ENCODE peak calls at places on chromosomes 13 and 19, in five cellular contexts. B is activated CD4-positive, alpha-beta T cell treated with anti-CD3 and anti-CD28 coated beads for 24 hours; H is A172; G is Calu3; T is CD14-positive monocyte. I is an unnamed sample.

GRCh38 chr19:38250821-38251563 is 5.2 kb downstream of the PPP1R14A start:
- DNase-seq in H (no peak), B (no peak), T (no peak), G (no peak), I (peak)

GRCh38 chr13:76222511-76222910 is 586.4 kb downstream of the LMO7 start:
- DNase-seq in G (no peak), H (no peak), T (no peak), B (no peak), I (no peak)

GRCh38 chr13:53012707-53013106 is 15.9 kb upstream of the OLFM4 start:
- DNase-seq in T (no peak), H (no peak), B (no peak), G (no peak), I (no peak)

GRCh38 chr13:50073340-50073739 is 58.1 kb downstream of the KCNRG start:
- DNase-seq in B (no peak), T (no peak), H (no peak), G (no peak), I (no peak)

GRCh38 chr13:75219479-75220237 is 262.3 kb downstream of the TBC1D4 start:
- DNase-seq in T (peak), B (peak), G (peak), H (peak), I (peak)

GRCh38 chr13:51818771-51819511 is 15.0 kb upstream of the DHRS12 start:
- DNase-seq in T (no peak), B (peak), H (peak), G (no peak), I (peak)

GRCh38 chr13:34124912-34125311 is 307.0 kb downstream of the RFC3 start:
- DNase-seq in G (peak), B (no peak), T (no peak), H (no peak), I (no peak)

GRCh38 chr19:29999490-29999889 is 57.5 kb downstream of the URI1 start:
- DNase-seq in T (no peak), H (no peak), B (no peak), G (no peak), I (no peak)

GRCh38 chr19:2613507-2614295 is 88.8 kb downstream of the GNG7 start:
- DNase-seq in G (peak), T (no peak), B (no peak), H (no peak), I (peak)

GRCh38 chr13:26562538-26562890 is 5.0 kb downstream of the WASF3 start:
- DNase-seq in T (no peak), G (no peak), B (no peak), H (no peak), I (no peak)

GRCh38 chr19:36916991-36917390 is 859 bp downstream of the ZNF568 start:
- DNase-seq in T (no peak), H (peak), G (no peak), B (no peak), I (peak)

GRCh38 chr13:39209731-39210633 is 171.7 kb downstream of the NHLRC3 start:
- DNase-seq in T (no peak), B (no peak), H (no peak), G (no peak), I (peak)

GRCh38 chr19:12825259-12826131 is 8.9 kb downstream of the RTBDN start:
- DNase-seq in B (no peak), T (no peak), G (peak), H (peak), I (peak)

GRCh38 chr19:44942067-44942571 is at the start of gene APOC4:
- DNase-seq in G (no peak), B (no peak), T (no peak), H (no peak), I (no peak)

GRCh38 chr19:38650180-38650775 is 2.8 kb downstream of the ACTN4 start:
- DNase-seq in G (no peak), T (no peak), B (no peak), H (no peak), I (no peak)

GRCh38 chr13:113110048-113110851 is 4.7 kb downstream of the F7 start:
- DNase-seq in H (no peak), B (no peak), T (peak), G (no peak), I (no peak)

GRCh38 chr19:38012944-38013343 is 105.9 kb downstream of the SIPA1L3 start:
- DNase-seq in T (no peak), H (no peak), B (no peak), G (no peak), I (no peak)

GRCh38 chr13:73416093-73416492 is 357.3 kb downstream of the KLF5 start:
- DNase-seq in G (no peak), T (no peak), B (no peak), H (no peak), I (no peak)

GRCh38 chr19:46730187-46730586 is 13.3 kb upstream of the PRKD2 start:
- DNase-seq in T (peak), G (no peak), H (no peak), B (no peak), I (no peak)

GRCh38 chr13:89968468-89968867 is 1379.0 kb upstream of the MIR17HG start:
- DNase-seq in H (no peak), T (no peak), B (no peak), G (no peak), I (no peak)

GRCh38 chr13:50072676-50073075 is 57.4 kb downstream of the KCNRG start:
- DNase-seq in B (no peak), T (no peak), G (no peak), H (no peak), I (no peak)

GRCh38 chr19:1167687-1168561 is 6.1 kb downstream of the SBNO2 start:
- DNase-seq in T (no peak), G (no peak), H (no peak), B (no peak), I (no peak)

GRCh38 chr13:65656740-65657329 is 1573.3 kb downstream of the PCDH9 start:
- DNase-seq in T (no peak), B (no peak), H (peak), G (no peak), I (peak)

GRCh38 chr13:99031725-99032298 is 53.9 kb upstream of the DOCK9 start:
- DNase-seq in H (no peak), G (no peak), B (no peak), T (no peak), I (no peak)

GRCh38 chr13:109271991-109272454 is 514.4 kb downstream of the IRS2 start:
- DNase-seq in T (no peak), G (no peak), H (peak), B (no peak), I (no peak)

GRCh38 chr13:113151745-113152707 is 6.4 kb upstream of the PROZ start:
- DNase-seq in B (no peak), H (no peak), G (no peak), T (no peak), I (peak)

GRCh38 chr13:30423891-30424290 is 1.6 kb downstream of the UBE2L5 start:
- DNase-seq in H (no peak), G (no peak), B (no peak), T (no peak), I (no peak)

GRCh38 chr13:22665531-22665930 is 515.2 kb upstream of the SGCG start:
- DNase-seq in T (no peak), B (no peak), G (no peak), H (no peak), I (no peak)

GRCh38 chr19:35040826-35041547 is 534 bp upstream of the HPN start:
- DNase-seq in G (peak), B (no peak), H (no peak), T (no peak), I (peak)

GRCh38 chr19:2532252-2533071 is 56.5 kb downstream of the GADD45B start:
- DNase-seq in G (no peak), T (no peak), B (no peak), H (peak), I (peak)

I was measured in cardiac fibroblast.